ENCODE peak calls at places on chromosome 6, in four cellular contexts. One of them, this sample, is unnamed.

GRCh38 chr6:170174124-170174770 is 116.6 kb downstream of the DLL1 start:
- DNase-seq in cardiac fibroblast: no peak
- DNase-seq in AG10803: no peak
- DNase-seq in WTC11: no peak
- DNase-seq in this sample: no peak

GRCh38 chr6:128516514-128516898 is 3.9 kb downstream of the PTPRK start:
- DNase-seq in cardiac fibroblast: peak
- DNase-seq in AG10803: peak
- DNase-seq in WTC11: no peak
- DNase-seq in this sample: no peak

GRCh38 chr6:19866900-19867627 is 29.9 kb downstream of the ID4 start:
- DNase-seq in cardiac fibroblast: peak
- DNase-seq in AG10803: peak
- DNase-seq in WTC11: no peak
- DNase-seq in this sample: no peak

GRCh38 chr6:84019171-84019570 is 14.4 kb upstream of the MRAP2 start:
- DNase-seq in cardiac fibroblast: no peak
- DNase-seq in AG10803: no peak
- DNase-seq in WTC11: no peak
- DNase-seq in this sample: no peak

GRCh38 chr6:32609731-32610640 is 20.3 kb upstream of the HLA-DRB1 start:
- DNase-seq in cardiac fibroblast: peak
- DNase-seq in AG10803: peak
- DNase-seq in WTC11: no peak
- DNase-seq in this sample: peak

GRCh38 chr6:21987501-21987957 is 309.3 kb downstream of the PRL start:
- DNase-seq in cardiac fibroblast: peak
- DNase-seq in AG10803: peak
- DNase-seq in WTC11: peak
- DNase-seq in this sample: peak

GRCh38 chr6:133890941-133891813 is 2.3 kb downstream of the TCF21 start:
- DNase-seq in cardiac fibroblast: peak
- DNase-seq in AG10803: peak
- DNase-seq in WTC11: peak
- DNase-seq in this sample: no peak

GRCh38 chr6:16148498-16148897 is 19.6 kb downstream of the MYLIP start:
- DNase-seq in cardiac fibroblast: no peak
- DNase-seq in AG10803: no peak
- DNase-seq in WTC11: no peak
- DNase-seq in this sample: no peak

GRCh38 chr6:157650261-157650640 is 172.8 kb upstream of the SNX9 start:
- DNase-seq in cardiac fibroblast: no peak
- DNase-seq in AG10803: no peak
- DNase-seq in WTC11: no peak
- DNase-seq in this sample: no peak

GRCh38 chr6:41687501-41688175 is 47.8 kb downstream of the TFEB start:
- DNase-seq in cardiac fibroblast: no peak
- DNase-seq in AG10803: no peak
- DNase-seq in WTC11: peak
- DNase-seq in this sample: no peak

GRCh38 chr6:11654876-11655275 is 117.3 kb downstream of the TMEM170B start:
- DNase-seq in cardiac fibroblast: peak
- DNase-seq in AG10803: peak
- DNase-seq in WTC11: no peak
- DNase-seq in this sample: peak

GRCh38 chr6:151025076-151025475 is 159.6 kb downstream of the MTHFD1L start:
- DNase-seq in cardiac fibroblast: no peak
- DNase-seq in AG10803: no peak
- DNase-seq in WTC11: no peak
- DNase-seq in this sample: no peak

GRCh38 chr6:133309579-133309978 is 68.4 kb downstream of the EYA4 start:
- DNase-seq in cardiac fibroblast: peak
- DNase-seq in AG10803: peak
- DNase-seq in WTC11: no peak
- DNase-seq in this sample: peak

GRCh38 chr6:12295558-12296254 is 5.5 kb downstream of the EDN1 start:
- DNase-seq in cardiac fibroblast: no peak
- DNase-seq in AG10803: no peak
- DNase-seq in WTC11: no peak
- DNase-seq in this sample: no peak

GRCh38 chr6:43944908-43945777 is 175.1 kb downstream of the VEGFA start:
- DNase-seq in cardiac fibroblast: peak
- DNase-seq in AG10803: peak
- DNase-seq in WTC11: no peak
- DNase-seq in this sample: no peak

GRCh38 chr6:39929039-39929732 is 5.1 kb downstream of the MOCS1 start:
- DNase-seq in cardiac fibroblast: peak
- DNase-seq in AG10803: peak
- DNase-seq in WTC11: no peak
- DNase-seq in this sample: no peak

GRCh38 chr6:79946773-79947190 is 571 bp downstream of the ELOVL4 start:
- DNase-seq in cardiac fibroblast: no peak
- DNase-seq in AG10803: peak
- DNase-seq in WTC11: no peak
- DNase-seq in this sample: no peak

GRCh38 chr6:150865406-150866146 is at the start of gene MTHFD1L:
- DNase-seq in cardiac fibroblast: peak
- DNase-seq in AG10803: peak
- DNase-seq in WTC11: peak
- DNase-seq in this sample: peak

GRCh38 chr6:127907960-127908640 is 7.2 kb upstream of the THEMIS start:
- DNase-seq in cardiac fibroblast: no peak
- DNase-seq in AG10803: no peak
- DNase-seq in WTC11: no peak
- DNase-seq in this sample: no peak

GRCh38 chr6:36913082-36913481 is 27.3 kb downstream of the C6orf89 start:
- DNase-seq in cardiac fibroblast: no peak
- DNase-seq in AG10803: no peak
- DNase-seq in WTC11: no peak
- DNase-seq in this sample: no peak

GRCh38 chr6:36912583-36912982 is 26.8 kb downstream of the C6orf89 start:
- DNase-seq in cardiac fibroblast: peak
- DNase-seq in AG10803: peak
- DNase-seq in WTC11: no peak
- DNase-seq in this sample: peak

GRCh38 chr6:36915599-36915998 is 29.8 kb downstream of the C6orf89 start:
- DNase-seq in cardiac fibroblast: no peak
- DNase-seq in AG10803: no peak
- DNase-seq in WTC11: no peak
- DNase-seq in this sample: no peak

GRCh38 chr6:36916159-36916558 is 30.4 kb downstream of the C6orf89 start:
- DNase-seq in cardiac fibroblast: no peak
- DNase-seq in AG10803: no peak
- DNase-seq in WTC11: no peak
- DNase-seq in this sample: no peak

GRCh38 chr6:36914227-36914794 is 28.6 kb downstream of the C6orf89 start:
- DNase-seq in cardiac fibroblast: peak
- DNase-seq in AG10803: no peak
- DNase-seq in WTC11: peak
- DNase-seq in this sample: no peak
- TF ChIP-seq CTCF in cardiac fibroblast: peak
- TF ChIP-seq CTCF in AG10803: peak
- TF ChIP-seq CTCF in WTC11: no peak
- TF ChIP-seq CTCF in this sample: peak

GRCh38 chr6:35025241-35026188 is 115.6 kb downstream of the TCP11 start:
- DNase-seq in cardiac fibroblast: peak
- DNase-seq in AG10803: no peak
- DNase-seq in WTC11: peak
- DNase-seq in this sample: no peak
- TF ChIP-seq CTCF in cardiac fibroblast: peak
- TF ChIP-seq CTCF in AG10803: peak
- TF ChIP-seq CTCF in WTC11: no peak
- TF ChIP-seq CTCF in this sample: peak

DNA sequence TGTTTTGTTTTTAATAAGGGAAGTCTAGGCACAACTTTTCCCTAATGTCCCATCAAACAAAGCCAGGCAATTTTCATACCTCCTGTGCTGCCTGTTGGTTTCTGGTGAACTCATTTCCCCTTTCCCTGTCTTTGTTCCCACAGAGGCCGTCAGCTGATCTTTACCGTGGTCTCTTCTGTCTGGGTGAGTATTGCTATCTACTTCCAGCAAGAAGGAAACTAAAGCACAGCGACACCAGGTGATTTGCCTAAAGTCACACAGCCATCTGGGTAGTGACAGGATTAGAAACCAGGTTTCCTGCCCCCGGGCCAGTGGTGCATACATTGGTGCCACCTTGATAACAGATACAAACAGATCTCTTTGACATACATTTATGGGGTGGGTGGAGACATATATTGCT is 59.6 kb downstream of the RAB44 start:
- DNase-seq in cardiac fibroblast: no peak
- DNase-seq in AG10803: no peak
- DNase-seq in WTC11: no peak
- DNase-seq in this sample: no peak
- TF ChIP-seq CTCF in cardiac fibroblast: no peak
- TF ChIP-seq CTCF in AG10803: no peak
- TF ChIP-seq CTCF in WTC11: no peak
- TF ChIP-seq CTCF in this sample: no peak

DNA sequence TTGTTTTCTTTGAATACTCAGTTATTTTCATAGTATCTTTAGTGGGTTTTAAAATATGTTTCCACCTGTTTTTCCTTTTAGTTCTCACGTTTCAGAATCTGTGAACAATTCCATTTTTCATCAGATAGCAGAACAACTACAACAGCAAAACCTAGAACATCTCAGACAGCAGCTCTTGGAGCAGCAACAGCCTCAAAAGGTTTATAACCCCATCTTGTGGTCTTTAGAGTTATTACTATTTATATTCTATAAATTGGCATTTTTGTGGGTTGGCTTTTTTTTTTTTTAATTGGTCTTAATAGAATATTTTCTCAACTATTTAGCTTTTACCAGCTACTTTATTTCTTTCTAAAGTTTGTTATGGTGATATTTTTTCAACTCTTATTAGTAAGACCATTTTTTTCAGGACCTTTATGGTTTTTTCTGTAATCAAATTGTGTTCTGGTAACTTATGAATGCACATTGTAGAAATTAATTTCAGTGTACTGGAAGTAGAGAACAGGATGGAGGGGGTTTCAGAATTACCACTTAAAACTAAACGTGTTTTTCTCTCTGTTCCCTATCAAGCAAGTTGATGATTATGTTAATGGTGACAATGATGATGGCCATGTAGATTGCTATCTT is 72.2 kb downstream of the SCAF8 start:
- DNase-seq in cardiac fibroblast: peak
- DNase-seq in AG10803: peak
- DNase-seq in WTC11: no peak
- DNase-seq in this sample: peak
- TF ChIP-seq CTCF in cardiac fibroblast: peak
- TF ChIP-seq CTCF in AG10803: peak
- TF ChIP-seq CTCF in WTC11: no peak
- TF ChIP-seq CTCF in this sample: peak

GRCh38 chr6:33794910-33795615 is 6.1 kb upstream of the LEMD2 start:
- DNase-seq in cardiac fibroblast: no peak
- DNase-seq in AG10803: no peak
- DNase-seq in WTC11: no peak
- DNase-seq in this sample: no peak
- TF ChIP-seq CTCF in cardiac fibroblast: no peak
- TF ChIP-seq CTCF in AG10803: peak
- TF ChIP-seq CTCF in WTC11: no peak
- TF ChIP-seq CTCF in this sample: no peak

GRCh38 chr6:3808189-3808588 is 41.0 kb upstream of the FAM50B start:
- DNase-seq in cardiac fibroblast: peak
- DNase-seq in AG10803: no peak
- DNase-seq in WTC11: no peak
- DNase-seq in this sample: no peak
- TF ChIP-seq CTCF in cardiac fibroblast: no peak
- TF ChIP-seq CTCF in AG10803: no peak
- TF ChIP-seq CTCF in WTC11: no peak
- TF ChIP-seq CTCF in this sample: no peak

This sample was measured in AG09319.